ENCODE peak calls at places on chromosomes 6 and 20, in ten cellular contexts. X is HuH-7.5, S is HEK293T, P is esophagus muscularis mucosa, K is astrocyte of the cerebellum, U is fibroblast of the conjunctiva, O is caudate nucleus, N is T-cell, J is PC-3, C is brain microvascular endothelial cell. M is an unnamed sample.

GRCh38 chr20:19770375-19770774 is 12.3 kb downstream of the RIN2 start:
- DNase-seq in X (no peak), S (no peak), P (no peak), K (no peak), U (no peak), O (no peak), N (no peak), J (no peak), C (no peak), M (peak)

GRCh38 chr6:169571123-169571962 is 130.5 kb downstream of the WDR27 start:
- DNase-seq in X (no peak), S (no peak), P (no peak), K (no peak), U (no peak), O (no peak), N (no peak), J (peak), C (no peak), M (no peak)

GRCh38 chr20:63830821-63831593 is at the start of gene ZBTB46:
- DNase-seq in X (peak), S (peak), P (no peak), K (no peak), U (no peak), O (no peak), N (no peak), J (peak), C (no peak), M (no peak)

GRCh38 chr20:18943542-18943941 is 130.0 kb downstream of the SCP2D1 start:
- DNase-seq in X (no peak), S (no peak), P (no peak), K (no peak), U (no peak), O (no peak), N (no peak), J (peak), C (no peak), M (no peak)

GRCh38 chr6:67630146-67630545 is 1004.9 kb upstream of the ADGRB3 start:
- DNase-seq in X (no peak), S (no peak), P (no peak), K (peak), U (peak), O (no peak), N (no peak), J (peak), C (peak), M (no peak)

GRCh38 chr20:31868853-31869672 is 1.3 kb downstream of the DUSP15 start:
- DNase-seq in X (no peak), S (no peak), P (no peak), K (no peak), U (no peak), O (no peak), N (no peak), J (no peak), C (no peak), M (no peak)

GRCh38 chr20:48773837-48774418 is 53.9 kb downstream of the PREX1 start:
- DNase-seq in X (no peak), S (no peak), P (no peak), K (no peak), U (no peak), O (no peak), N (no peak), J (no peak), C (no peak), M (no peak)

GRCh38 chr20:42985628-42986027 is 204.1 kb downstream of the PTPRT start:
- DNase-seq in X (no peak), S (peak), P (peak), K (no peak), U (no peak), O (no peak), N (no peak), J (no peak), C (no peak), M (no peak)

GRCh38 chr6:107114872-107115694 is at the start of gene BEND3:
- DNase-seq in X (peak), S (peak), P (no peak), K (no peak), U (no peak), O (no peak), N (no peak), J (peak), C (no peak), M (peak)

GRCh38 chr6:111835807-111836206 is 37.4 kb downstream of the FYN start:
- DNase-seq in X (no peak), S (no peak), P (no peak), K (no peak), U (no peak), O (no peak), N (no peak), J (no peak), C (no peak), M (no peak)

GRCh38 chr6:52213127-52213526 is 27.0 kb downstream of the IL17A start:
- DNase-seq in X (no peak), S (no peak), P (no peak), K (no peak), U (no peak), O (no peak), N (no peak), J (no peak), C (no peak), M (no peak)

GRCh38 chr20:4720121-4720976 is 1.4 kb upstream of the PRND start:
- DNase-seq in X (peak), S (peak), P (peak), K (peak), U (peak), O (peak), N (peak), J (peak), C (peak), M (no peak)

GRCh38 chr6:149723771-149724417 is 6.0 kb upstream of the LATS1 start:
- DNase-seq in X (no peak), S (peak), P (no peak), K (peak), U (peak), O (no peak), N (no peak), J (peak), C (peak), M (peak)

GRCh38 chr6:39416728-39417127 is 94.2 kb upstream of the KCNK16 start:
- DNase-seq in X (no peak), S (no peak), P (no peak), K (peak), U (no peak), O (no peak), N (no peak), J (peak), C (peak), M (no peak)

GRCh38 chr6:111789593-111789992 is 83.7 kb downstream of the FYN start:
- DNase-seq in X (no peak), S (no peak), P (no peak), K (no peak), U (peak), O (no peak), N (no peak), J (no peak), C (no peak), M (no peak)

GRCh38 chr6:117513778-117514371 is 31.4 kb downstream of the DCBLD1 start:
- DNase-seq in X (no peak), S (no peak), P (no peak), K (no peak), U (no peak), O (no peak), N (no peak), J (no peak), C (no peak), M (no peak)

GRCh38 chr6:144149558-144149893 is 791 bp upstream of the STX11 start:
- DNase-seq in X (no peak), S (no peak), P (no peak), K (no peak), U (no peak), O (no peak), N (no peak), J (no peak), C (no peak), M (no peak)

GRCh38 chr6:169453221-169453620 is 199.6 kb upstream of the THBS2 start:
- DNase-seq in X (no peak), S (no peak), P (no peak), K (no peak), U (peak), O (no peak), N (no peak), J (no peak), C (no peak), M (no peak)

GRCh38 chr6:164275773-164276172 is 861.3 kb downstream of the QKI start:
- DNase-seq in X (no peak), S (no peak), P (no peak), K (no peak), U (no peak), O (no peak), N (no peak), J (no peak), C (no peak), M (no peak)

GRCh38 chr6:163408352-163408991 is 6.0 kb upstream of the QKI start:
- DNase-seq in X (peak), S (no peak), P (no peak), K (no peak), U (no peak), O (no peak), N (no peak), J (no peak), C (no peak), M (no peak)

GRCh38 chr6:135583256-135583758 is 85.8 kb upstream of the AHI1 start:
- DNase-seq in X (no peak), S (no peak), P (no peak), K (no peak), U (no peak), O (no peak), N (no peak), J (peak), C (peak), M (no peak)

GRCh38 chr6:112413805-112414204 is 66.7 kb downstream of the RFPL4B start:
- DNase-seq in X (no peak), S (no peak), P (no peak), K (no peak), U (no peak), O (no peak), N (no peak), J (peak), C (no peak), M (no peak)

GRCh38 chr6:113647158-113647889 is 209.8 kb upstream of the MARCKS start:
- DNase-seq in X (no peak), S (no peak), P (no peak), K (no peak), U (no peak), O (no peak), N (no peak), J (no peak), C (no peak), M (no peak)